ENCODE peak calls at places on chromosomes 3 and 15, in eight cellular contexts. Y is GM04503; R is cardiac fibroblast; J is activated CD8-positive, alpha-beta T cell treated with anti-CD3 and anti-CD28 coated beads for 36 hours; M is kidney; I is amniotic stem cell; Z is RPMI8226; E is smooth muscle cell of the brain vasculature. P is an unnamed sample.

GRCh38 chr3:52068055-52068704 is 11.8 kb upstream of the DUSP7 start:
- DNase-seq in Z (no peak), Y (no peak), J (no peak), R (no peak), I (no peak), E (peak), M (no peak), P (no peak)

GRCh38 chr3:100213891-100214573 is 46.8 kb upstream of the TBC1D23 start:
- DNase-seq in M (no peak), J (no peak), Y (no peak), E (no peak), R (peak), Z (no peak), I (no peak), P (no peak)

GRCh38 chr3:78900879-78901278 is 866.9 kb downstream of the ROBO1 start:
- DNase-seq in E (no peak), Z (no peak), R (no peak), M (no peak), I (no peak), J (no peak), Y (no peak), P (no peak)

GRCh38 chr15:51750186-51750585 is 1.2 kb upstream of the TMOD2 start:
- DNase-seq in M (no peak), E (no peak), I (no peak), J (no peak), Z (no peak), R (no peak), Y (no peak), P (no peak)

GRCh38 chr15:69701198-69701597 is 248.6 kb downstream of the RPLP1 start:
- DNase-seq in M (no peak), Y (no peak), E (no peak), Z (no peak), I (no peak), R (no peak), J (no peak), P (no peak)

GRCh38 chr15:68411276-68411675 is 20.7 kb downstream of the ITGA11 start:
- DNase-seq in Y (no peak), R (no peak), E (no peak), M (peak), I (no peak), J (no peak), Z (no peak), P (no peak)

GRCh38 chr3:133093366-133093765 is 55.2 kb downstream of the TMEM108 start:
- DNase-seq in J (no peak), Z (no peak), Y (no peak), E (no peak), R (no peak), M (no peak), I (no peak), P (no peak)

GRCh38 chr3:178325330-178325729 is 210.9 kb upstream of the KCNMB2 start:
- DNase-seq in J (no peak), M (no peak), I (no peak), Z (no peak), E (peak), Y (peak), R (peak), P (peak)

GRCh38 chr15:70362911-70363310 is 265.2 kb upstream of the TLE3 start:
- DNase-seq in Z (peak), Y (no peak), I (no peak), E (no peak), J (no peak), R (peak), M (no peak), P (no peak)

P was measured in brain pericyte.